ENCODE peak calls at places on chromosomes 13 and 19, in six cellular contexts. G is GM12878, Z is AG09309, Q is stomach, P is suprapubic skin, N is GM23338. A is an unnamed sample.

GRCh38 chr13:103812966-103813365 is 746.7 kb upstream of the SLC10A2 start:
- DNase-seq in Z (no peak), Q (no peak), G (no peak), N (no peak), P (no peak), A (no peak)

GRCh38 chr19:38701455-38702063 is 42.7 kb downstream of the CAPN12 start:
- DNase-seq in G (no peak), Z (no peak), Q (no peak), N (no peak), P (no peak), A (no peak)

GRCh38 chr13:59607780-59608233 is 555.9 kb downstream of the DIAPH3 start:
- DNase-seq in P (no peak), G (no peak), Z (no peak), Q (no peak), N (no peak), A (no peak)

GRCh38 chr13:28679628-28680027 is 20.7 kb downstream of the POMP start:
- DNase-seq in G (no peak), Q (no peak), P (no peak), Z (no peak), N (peak), A (no peak)

GRCh38 chr19:33621811-33622504 is at the start of gene CHST8:
- DNase-seq in N (peak), Q (peak), P (no peak), G (no peak), Z (no peak), A (no peak)

GRCh38 chr13:95627590-95627989 is 16.9 kb downstream of the DZIP1 start:
- DNase-seq in Q (no peak), Z (peak), P (no peak), N (no peak), G (no peak), A (no peak)

GRCh38 chr19:23996549-23996948 is 81.9 kb downstream of the ZNF726 start:
- DNase-seq in Q (no peak), G (no peak), Z (no peak), N (peak), P (no peak), A (no peak)

GRCh38 chr19:1394252-1395193 is 6.8 kb downstream of the GAMT start:
- DNase-seq in P (no peak), N (no peak), G (no peak), Q (peak), Z (no peak), A (no peak)

GRCh38 chr19:43662487-43662886 is 7.5 kb downstream of the PLAUR start:
- DNase-seq in G (no peak), P (no peak), N (peak), Q (no peak), Z (no peak), A (no peak)

GRCh38 chr13:111337206-111337605 is 16.8 kb downstream of the TEX29 start:
- DNase-seq in N (no peak), Q (no peak), Z (peak), P (no peak), G (no peak), A (no peak)

GRCh38 chr13:23445794-23446193 is 12.3 kb upstream of the SACS start:
- DNase-seq in N (no peak), Z (no peak), Q (no peak), G (no peak), P (no peak), A (no peak)

GRCh38 chr19:43812689-43813088 is 10.4 kb upstream of the LYPD5 start:
- DNase-seq in Z (no peak), P (no peak), G (no peak), N (no peak), Q (no peak), A (no peak)

GRCh38 chr13:23463631-23464030 is 30.1 kb upstream of the SACS start:
- DNase-seq in G (no peak), N (no peak), P (no peak), Z (no peak), Q (no peak), A (no peak)

GRCh38 chr13:102012299-102013293 is 389.3 kb downstream of the FGF14 start:
- DNase-seq in Q (no peak), Z (no peak), N (no peak), P (no peak), G (no peak), A (no peak)

GRCh38 chr13:40096357-40096911 is 441.0 kb downstream of the COG6 start:
- DNase-seq in P (no peak), N (no peak), G (no peak), Z (no peak), Q (no peak), A (no peak)

GRCh38 chr13:60169239-60170031 is 5.7 kb upstream of the DIAPH3 start:
- DNase-seq in N (no peak), P (no peak), Q (no peak), Z (no peak), G (no peak), A (no peak)

GRCh38 chr13:67043901-67044300 is 186.2 kb downstream of the PCDH9 start:
- DNase-seq in Z (no peak), N (no peak), G (no peak), P (no peak), Q (no peak), A (no peak)

GRCh38 chr13:94825507-94825906 is 113.2 kb upstream of the SOX21 start:
- DNase-seq in N (peak), P (no peak), G (no peak), Q (peak), Z (no peak), A (no peak)

GRCh38 chr19:54517483-54517882 is 14.9 kb downstream of the LAIR2 start:
- DNase-seq in P (no peak), Z (no peak), N (peak), G (no peak), Q (peak), A (peak)

GRCh38 chr19:12757544-12758274 is 6.1 kb downstream of the BEST2 start:
- DNase-seq in P (no peak), Q (peak), G (no peak), Z (no peak), N (peak), A (peak)

GRCh38 chr13:21061077-21061945 is at the start of gene LATS2:
- DNase-seq in Z (peak), Q (peak), P (peak), G (peak), N (peak), A (peak)

GRCh38 chr13:59914556-59914955 is 249.2 kb downstream of the DIAPH3 start:
- DNase-seq in Q (no peak), G (no peak), P (no peak), Z (peak), N (no peak), A (peak)

GRCh38 chr13:38542601-38543000 is 144.3 kb upstream of the FREM2 start:
- DNase-seq in Z (no peak), Q (no peak), G (no peak), N (no peak), P (no peak), A (no peak)

GRCh38 chr13:27578121-27579030 is 42.0 kb downstream of the LNX2 start:
- DNase-seq in P (no peak), Z (no peak), G (no peak), N (peak), Q (no peak), A (peak)

GRCh38 chr19:4913996-4914735 is 4.9 kb downstream of the UHRF1 start:
- DNase-seq in N (no peak), G (no peak), Z (no peak), Q (no peak), P (no peak), A (no peak)

GRCh38 chr13:70357031-70357430 is 248.8 kb upstream of the KLHL1 start:
- DNase-seq in G (no peak), N (no peak), P (no peak), Q (no peak), Z (no peak), A (no peak)
- TF ChIP-seq CTCF in G (no peak), N (no peak), P (no peak), Q (no peak), Z (no peak), A (no peak)

DNA sequence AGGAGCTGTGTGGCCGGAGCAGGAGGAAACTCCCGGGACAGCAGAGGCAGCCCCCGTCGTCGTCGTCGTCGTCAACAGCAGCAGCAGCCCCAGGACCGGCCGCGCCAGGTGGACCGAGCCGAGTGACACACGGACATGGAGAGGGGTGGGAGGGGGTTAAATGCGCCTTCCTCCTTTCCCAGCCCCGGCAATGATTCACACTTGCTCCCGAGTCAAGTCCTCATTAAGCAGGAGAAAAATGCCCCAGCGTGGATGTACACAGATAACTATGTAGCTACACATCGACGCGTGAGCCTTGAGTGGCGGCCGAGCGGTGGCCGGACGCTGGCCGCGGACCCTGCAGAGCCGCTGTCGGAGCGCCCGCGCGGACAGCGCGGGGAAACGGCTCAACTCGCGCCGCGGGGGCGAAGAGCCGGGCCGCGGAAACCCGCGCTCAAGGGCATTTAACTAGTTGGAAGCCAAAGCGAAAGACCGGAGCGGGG is 645 bp downstream of the UBL3 start:
- DNase-seq in Z (no peak), N (peak), G (no peak), P (peak), Q (peak), A (no peak)
- H3K4me3 ChIP-seq in Z (peak), N (peak), G (peak), P (peak), Q (peak), A (peak)

GRCh38 chr13:110137677-110138008 is 169.3 kb downstream of the COL4A1 start:
- DNase-seq in N (no peak), G (no peak), Z (no peak), Q (no peak), P (no peak), A (peak)
- TF ChIP-seq CTCF in N (peak), G (peak), Z (peak), Q (no peak), P (no peak), A (peak)

GRCh38 chr19:49490287-49491029 is 3.0 kb downstream of the RPL13A start:
- DNase-seq in P (no peak), Q (no peak), N (no peak), Z (no peak), G (no peak), A (no peak)
- H3K4me3 ChIP-seq in P (peak), Q (peak), N (peak), Z (no peak), G (peak), A (peak)

DNA sequence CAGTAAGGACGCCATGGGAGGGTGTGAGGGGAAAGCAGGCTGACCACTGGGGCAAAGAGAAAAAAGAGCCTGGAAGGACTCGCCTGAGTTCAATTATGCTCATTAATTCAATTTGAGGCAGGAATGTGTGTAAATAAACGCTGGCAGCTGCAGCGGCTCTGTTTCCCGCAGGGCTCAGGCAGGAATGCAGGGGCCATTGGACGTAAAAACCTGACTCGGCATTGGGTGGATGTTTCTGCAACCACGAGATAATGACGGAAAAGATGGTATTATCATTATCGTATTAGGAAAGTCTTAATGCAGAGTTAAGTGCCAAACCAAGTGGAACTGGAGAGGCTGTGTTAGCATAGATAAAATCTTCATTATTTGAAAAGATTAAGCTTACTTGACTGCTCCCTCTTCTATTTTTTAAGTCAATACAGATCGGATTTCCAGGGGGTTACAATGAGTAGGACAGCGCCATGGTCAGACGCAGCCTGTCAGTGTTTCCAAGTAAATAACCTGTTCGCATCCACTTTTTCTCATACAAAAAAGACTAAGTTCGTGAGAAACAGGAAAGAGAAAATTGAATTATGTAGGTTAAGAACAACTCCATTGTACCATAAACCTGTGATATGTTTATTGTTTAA is 169.8 kb downstream of the SHISA2 start:
- DNase-seq in G (no peak), Q (no peak), N (peak), Z (no peak), P (no peak), A (no peak)
- TF ChIP-seq CTCF in G (no peak), Q (no peak), N (no peak), Z (no peak), P (no peak), A (no peak)

GRCh38 chr19:9937001-9937411 is 691 bp upstream of the OLFM2 start:
- DNase-seq in N (peak), Z (no peak), P (no peak), Q (no peak), G (no peak), A (no peak)

GRCh38 chr19:9936151-9937000 is at the start of gene OLFM2:
- DNase-seq in Z (no peak), Q (no peak), P (no peak), G (no peak), N (peak), A (no peak)

GRCh38 chr19:9935409-9936062 is 779 bp downstream of the OLFM2 start:
- DNase-seq in Z (no peak), G (no peak), P (no peak), Q (no peak), N (peak), A (no peak)

GRCh38 chr19:9932835-9933234 is 3.5 kb downstream of the OLFM2 start:
- DNase-seq in Z (no peak), P (no peak), G (no peak), Q (no peak), N (no peak), A (no peak)

DNA sequence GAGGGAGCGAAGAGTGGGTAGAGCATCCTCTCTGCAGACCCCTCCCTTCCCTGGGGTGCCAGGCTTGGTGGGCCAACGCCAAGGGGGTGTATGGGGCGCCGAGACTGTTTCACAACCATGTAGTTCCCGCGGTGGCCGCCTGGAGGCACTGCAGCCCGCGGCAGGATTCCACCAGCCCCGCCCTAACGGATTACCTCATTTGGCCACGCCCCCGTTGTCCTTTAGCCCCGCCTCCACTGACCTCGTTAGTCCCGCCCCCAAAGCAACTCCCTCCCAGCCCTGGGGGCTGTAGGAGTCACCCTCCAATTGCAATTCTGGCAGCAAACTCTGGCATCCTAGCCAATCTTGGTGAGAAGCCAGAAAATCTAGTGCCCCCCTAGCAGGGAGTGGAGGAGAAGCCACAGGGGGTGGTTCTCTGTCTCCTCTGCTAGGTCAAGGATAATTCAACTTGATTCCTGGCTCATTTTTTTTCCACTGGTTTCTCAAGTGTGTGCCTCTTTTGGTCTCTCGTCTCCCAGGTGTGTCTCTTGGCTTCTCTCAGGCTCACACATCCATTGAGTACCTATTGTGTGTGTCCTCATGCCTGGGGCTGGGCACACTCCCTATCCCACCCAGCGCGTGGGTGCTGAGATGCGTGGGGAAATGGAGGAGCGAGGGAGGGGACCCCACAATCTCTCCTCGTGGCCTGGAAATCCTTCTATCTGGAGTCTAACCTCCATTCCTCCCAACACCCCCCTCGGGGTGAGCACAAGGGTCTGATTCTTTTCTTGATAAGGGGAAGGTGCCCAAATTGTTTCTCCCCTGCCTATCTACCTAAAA is 2.0 kb downstream of the OLFM2 start:
- DNase-seq in Z (no peak), P (peak), N (peak), Q (peak), G (no peak), A (no peak)
- H3K4me3 ChIP-seq in Z (no peak), P (peak), N (peak), Q (no peak), G (no peak), A (no peak)

GRCh38 chr13:99442273-99442895 is 58.9 kb upstream of the TM9SF2 start:
- DNase-seq in Z (no peak), P (no peak), G (no peak), N (peak), Q (peak), A (no peak)

GRCh38 chr13:99448586-99448985 is 52.7 kb upstream of the TM9SF2 start:
- DNase-seq in Q (no peak), P (no peak), Z (no peak), N (no peak), G (no peak), A (no peak)

GRCh38 chr13:99450416-99450815 is 50.9 kb upstream of the TM9SF2 start:
- DNase-seq in P (no peak), Q (no peak), N (no peak), G (no peak), Z (no peak), A (no peak)

DNA sequence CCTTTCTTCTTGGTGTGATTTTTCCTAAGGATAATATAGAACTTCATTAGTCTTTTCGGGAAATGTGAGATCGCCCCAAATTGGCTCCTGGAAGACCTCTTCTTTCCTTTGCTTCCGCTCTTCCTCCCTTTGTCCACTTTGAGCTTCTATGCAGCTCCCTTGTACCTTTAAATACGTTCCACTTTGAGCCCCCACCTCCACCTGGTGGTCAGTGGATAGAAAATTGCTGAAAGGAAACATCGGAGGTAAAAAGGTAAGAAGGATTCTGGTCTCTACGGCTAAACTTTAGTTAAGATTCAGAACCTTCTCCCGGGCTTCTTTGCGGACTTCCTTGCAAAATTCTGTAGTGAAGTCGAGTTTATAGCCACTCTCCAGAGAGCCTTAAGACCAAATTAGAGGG is 55.0 kb upstream of the TM9SF2 start:
- DNase-seq in P (no peak), N (peak), Q (no peak), Z (no peak), G (no peak), A (no peak)
- TF ChIP-seq CTCF in P (no peak), N (peak), Q (no peak), Z (no peak), G (no peak), A (no peak)